ENCODE peak calls at places on chromosome 22, in six cellular contexts. F is lower leg skin, G is AG10803, T is mammary epithelial cell, D is AG04450, C is choroid plexus epithelial cell. E is an unnamed sample.

GRCh38 chr22:31676700-31677099 is 14.7 kb upstream of the PISD start:
- DNase-seq in C (peak), G (peak), T (peak), D (peak), F (peak), E (peak)

GRCh38 chr22:32380991-32381390 is 23.3 kb downstream of the RFPL3 start:
- DNase-seq in G (no peak), F (no peak), T (peak), C (no peak), D (no peak), E (no peak)

GRCh38 chr22:31977141-31977781 is 32.9 kb downstream of the YWHAH start:
- DNase-seq in D (peak), G (peak), C (peak), F (peak), T (peak), E (no peak)

GRCh38 chr22:17969732-17970131 is 54.6 kb downstream of the MICAL3 start:
- DNase-seq in D (peak), C (peak), F (no peak), T (peak), G (peak), E (peak)

GRCh38 chr22:42747701-42748513 is 27.2 kb upstream of the A4GALT start:
- DNase-seq in T (peak), F (no peak), C (peak), D (no peak), G (peak), E (peak)

GRCh38 chr22:27372969-27373670 is 428.4 kb downstream of the MN1 start:
- DNase-seq in C (peak), F (no peak), G (no peak), T (no peak), D (no peak), E (no peak)

GRCh38 chr22:47439643-47440265 is 677.3 kb downstream of the TBC1D22A start:
- DNase-seq in D (no peak), G (no peak), T (no peak), C (no peak), F (no peak), E (no peak)

GRCh38 chr22:22878211-22878570 is 9.4 kb upstream of the IGLL5 start:
- DNase-seq in D (no peak), G (no peak), C (no peak), F (no peak), T (no peak), E (no peak)

GRCh38 chr22:22228921-22229320 is 15.7 kb upstream of the VPREB1 start:
- DNase-seq in G (no peak), T (no peak), F (no peak), C (no peak), D (no peak), E (no peak)

GRCh38 chr22:37199839-37200161 is 11.8 kb upstream of the C1QTNF6 start:
- DNase-seq in T (no peak), D (no peak), F (no peak), G (no peak), C (no peak), E (no peak)

GRCh38 chr22:29559853-29560252 is 6.3 kb upstream of the THOC5 start:
- DNase-seq in T (no peak), G (no peak), F (no peak), C (no peak), D (no peak), E (no peak)
- TF ChIP-seq CTCF in T (no peak), G (no peak), F (no peak), C (no peak), D (no peak), E (no peak)

DNA sequence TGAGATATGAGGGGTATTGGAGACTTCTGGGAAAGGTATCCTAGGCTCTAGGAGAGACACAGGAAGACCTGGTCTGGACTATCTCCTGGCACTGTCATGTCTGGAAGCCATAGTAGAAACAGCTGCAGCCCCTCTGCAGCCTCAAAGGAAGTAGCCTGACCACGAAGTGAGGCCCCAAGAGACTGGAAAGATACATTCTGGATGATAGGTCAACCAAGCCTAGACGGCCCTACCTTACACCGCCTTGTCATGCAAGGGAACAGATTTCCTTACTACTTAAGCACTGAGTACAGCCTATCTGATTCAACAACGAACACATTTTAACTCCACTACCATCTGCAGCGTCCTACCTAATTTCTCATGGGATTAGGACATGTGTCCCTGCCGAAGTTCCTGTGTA is 31.1 kb downstream of the UQCR10 start:
- DNase-seq in D (no peak), C (peak), F (no peak), G (peak), T (no peak), E (no peak)
- H3K4me3 ChIP-seq in D (no peak), C (no peak), F (no peak), G (no peak), T (no peak), E (no peak)

GRCh38 chr22:39996732-39997131 is 2.0 kb downstream of the FAM83F start:
- DNase-seq in F (no peak), C (no peak), T (peak), D (no peak), G (no peak), E (no peak)
- TF ChIP-seq CTCF in F (no peak), C (no peak), T (no peak), D (no peak), G (no peak), E (no peak)

DNA sequence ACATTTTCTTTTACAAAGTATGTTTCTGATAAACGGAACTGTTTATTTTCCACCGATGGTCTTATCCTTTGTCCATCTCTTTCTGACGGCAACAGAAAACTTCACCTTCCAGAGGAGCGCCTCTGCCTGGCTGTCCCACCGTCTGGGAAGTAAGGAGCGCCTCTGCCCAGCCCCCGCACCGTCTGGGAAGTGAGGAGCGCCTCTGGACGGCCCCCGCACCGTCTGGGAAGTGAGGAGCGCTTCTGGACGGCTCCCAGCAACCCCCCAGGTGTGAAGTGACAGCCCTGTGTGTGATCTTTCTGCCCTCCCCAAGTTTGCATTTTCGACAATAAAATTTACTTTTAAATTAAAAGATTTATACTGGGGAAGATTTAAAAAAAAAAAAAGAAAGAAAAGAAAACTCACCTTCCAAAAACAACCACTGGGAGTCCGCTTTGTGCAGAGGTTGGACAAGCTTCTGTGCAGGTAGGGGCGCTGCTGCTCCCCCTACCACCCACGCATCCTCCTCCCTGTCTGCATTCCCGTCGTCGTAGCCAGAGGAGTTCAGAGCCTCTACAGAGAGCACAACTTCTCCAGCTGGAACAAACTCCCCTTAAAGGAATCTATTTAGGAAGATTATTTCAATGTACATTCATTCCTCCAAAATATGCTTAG is 1.0 kb upstream of the APOBEC3B start:
- DNase-seq in F (no peak), D (no peak), G (peak), C (no peak), T (peak), E (no peak)
- H3K4me3 ChIP-seq in F (no peak), D (no peak), G (no peak), C (no peak), T (no peak), E (no peak)

E was measured in BJ.